ENCODE peak calls at places on chromosomes 2 and 18, in ten cellular contexts. M is endothelial cell of umbilical vein; N is A549; T is adrenal gland; O is lower lobe of right lung; Y is left ventricle myocardium inferior; B is heart left ventricle; J is CD8-positive, alpha-beta T cell; D is body of pancreas; L is Karpas-422. E is an unnamed sample. For H3K9me3, the result is how much of the 10 kb centered on the place peaks cover.

GRCh38 chr2:27347641-27348040 is 8.9 kb downstream of the GTF3C2 start:
- DNase-seq in Y (no peak), O (no peak), L (no peak), M (no peak), T (no peak), J (no peak), N (no peak), B (no peak), D (no peak), E (no peak)

GRCh38 chr2:82524826-82525225 is 1934.3 kb downstream of the SUCLG1 start:
- DNase-seq in J (no peak), D (no peak), N (no peak), T (no peak), L (no peak), Y (no peak), M (no peak), O (no peak), B (no peak), E (no peak)

GRCh38 chr2:66433945-66434678 is 813 bp upstream of the MEIS1 start:
- DNase-seq in J (no peak), O (peak), M (peak), T (peak), Y (peak), D (peak), N (peak), B (peak), L (no peak), E (peak)

GRCh38 chr18:68714356-68714706 is 577 bp downstream of the TMX3 start:
- DNase-seq in N (peak), D (no peak), B (no peak), M (peak), O (peak), J (peak), T (no peak), Y (no peak), L (peak), E (no peak)

GRCh38 chr2:71678874-71679273 is 225.5 kb downstream of the DYSF start:
- DNase-seq in M (no peak), O (no peak), J (no peak), B (no peak), N (no peak), T (no peak), D (peak), L (no peak), Y (no peak), E (no peak)

GRCh38 chr2:104944495-104944894 is 90.6 kb downstream of the POU3F3 start:
- DNase-seq in N (peak), O (no peak), D (no peak), Y (no peak), M (no peak), T (no peak), B (no peak), J (no peak), L (peak), E (no peak)

GRCh38 chr2:111166115-111166514 is 45.4 kb downstream of the BCL2L11 start:
- DNase-seq in T (no peak), B (no peak), D (no peak), Y (no peak), M (no peak), N (no peak), L (no peak), J (no peak), O (no peak), E (no peak)

GRCh38 chr18:3481696-3482210 is 31.8 kb downstream of the TGIF1 start:
- DNase-seq in J (no peak), D (peak), L (peak), N (peak), Y (no peak), B (no peak), M (peak), T (no peak), O (no peak), E (no peak)

GRCh38 chr18:21243041-21243431 is 1.0 kb downstream of the GREB1L start:
- DNase-seq in J (no peak), O (no peak), Y (no peak), B (no peak), L (no peak), N (peak), M (no peak), D (no peak), T (no peak), E (peak)

GRCh38 chr2:1162768-1163584 is 212.3 kb downstream of the SNTG2 start:
- DNase-seq in T (no peak), D (no peak), L (peak), J (peak), Y (peak), N (no peak), O (no peak), M (no peak), B (no peak), E (peak)

GRCh38 chr2:206218792-206219509 is 55.5 kb upstream of the ZDBF2 start:
- DNase-seq in N (no peak), B (no peak), D (no peak), O (no peak), T (no peak), J (no peak), L (no peak), M (no peak), Y (no peak), E (no peak)

GRCh38 chr2:233965032-233965614 is 48.0 kb downstream of the TRPM8 start:
- DNase-seq in O (no peak), N (no peak), L (no peak), M (no peak), D (no peak), Y (no peak), B (no peak), J (no peak), T (no peak), E (no peak)

GRCh38 chr2:120317180-120317533 is 28.8 kb upstream of the INHBB start:
- DNase-seq in D (no peak), M (no peak), B (no peak), J (no peak), N (no peak), O (no peak), L (no peak), Y (no peak), T (no peak), E (no peak)

GRCh38 chr2:148674063-148675020 is 29.8 kb downstream of the EPC2 start:
- DNase-seq in M (peak), N (peak), L (peak), J (no peak), T (no peak), D (no peak), Y (no peak), O (no peak), B (no peak), E (no peak)

GRCh38 chr18:35024196-35024595 is 17.0 kb upstream of the MAPRE2 start:
- DNase-seq in M (no peak), L (no peak), D (no peak), N (no peak), Y (no peak), O (no peak), J (no peak), T (no peak), B (no peak), E (no peak)

GRCh38 chr2:68878753-68879152 is 7.6 kb upstream of the BMP10 start:
- DNase-seq in M (peak), J (no peak), B (no peak), L (no peak), Y (no peak), D (no peak), T (no peak), N (no peak), O (no peak), E (no peak)

GRCh38 chr2:15058015-15058414 is 425.5 kb downstream of the LRATD1 start:
- DNase-seq in N (no peak), M (no peak), B (no peak), L (peak), D (no peak), O (no peak), Y (no peak), T (no peak), J (no peak), E (no peak)

GRCh38 chr2:60556998-60557955 is 3.8 kb upstream of the BCL11A start:
- DNase-seq in M (no peak), J (no peak), O (no peak), Y (no peak), L (peak), T (no peak), N (no peak), B (no peak), D (no peak), E (no peak)

GRCh38 chr18:75025573-75025972 is 183.4 kb downstream of the PTGR3 start:
- DNase-seq in B (no peak), L (no peak), M (no peak), O (no peak), J (no peak), T (no peak), N (no peak), Y (no peak), D (no peak), E (no peak)
- H3K9me3 ChIP-seq in B (under half), L (under half), M (under half), O (under half), J (under half), T (under half), N (under half), Y (under half), D (under half), E (under half)

DNA sequence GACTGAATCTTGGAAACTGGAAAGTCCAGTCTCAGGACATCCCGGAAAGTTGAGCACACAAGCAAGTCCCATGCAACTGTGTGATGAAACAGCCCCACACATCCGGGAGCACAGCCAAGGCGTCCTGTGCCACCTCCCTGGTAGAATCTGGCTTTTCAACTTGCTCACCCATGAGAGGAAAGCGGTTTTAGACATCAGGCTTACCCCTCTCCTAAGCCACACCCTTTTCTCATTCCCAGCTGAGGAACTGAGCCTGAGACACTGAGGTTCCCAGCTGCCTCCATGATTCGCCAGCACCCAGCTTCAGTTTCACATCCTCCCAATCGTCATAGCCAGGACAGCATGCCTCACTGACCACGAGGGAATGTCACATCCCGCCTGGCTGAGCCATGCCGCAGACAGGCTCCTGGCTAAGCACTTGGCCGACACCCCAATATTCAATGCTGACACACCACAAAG is 60.3 kb downstream of the STEAP3 start:
- DNase-seq in T (peak), D (peak), Y (peak), N (no peak), M (no peak), J (no peak), O (peak), B (peak), L (no peak), E (peak)
- H3K4me3 ChIP-seq in T (no peak), D (no peak), Y (no peak), N (no peak), M (no peak), J (no peak), O (no peak), B (no peak), L (no peak), E (no peak)

GRCh38 chr2:99707592-99707991 is 217.8 kb upstream of the REV1 start:
- DNase-seq in L (no peak), M (no peak), N (no peak), B (no peak), O (no peak), J (no peak), T (no peak), D (no peak), Y (no peak), E (no peak)
- H3K27ac ChIP-seq in L (peak), M (no peak), N (no peak), B (peak), O (no peak), J (no peak), T (no peak), D (no peak), Y (peak), E (no peak)

GRCh38 chr18:64276736-64277135 is 127.8 kb upstream of the LINC00305 start:
- DNase-seq in M (peak), T (peak), B (peak), D (no peak), Y (no peak), O (no peak), L (no peak), N (no peak), J (no peak), E (peak)
- H3K9me3 ChIP-seq in M (under half), T (under half), B (under half), D (under half), Y (under half), O (under half), L (under half), N (under half), J (under half), E (under half)

GRCh38 chr2:232522014-232522854 is 2.0 kb downstream of the PRSS56 start:
- DNase-seq in M (peak), J (peak), L (peak), N (peak), Y (peak), O (peak), D (peak), B (peak), T (peak), E (peak)
- H3K4me3 ChIP-seq in M (no peak), J (peak), L (no peak), N (peak), Y (peak), O (peak), D (no peak), B (peak), T (no peak), E (no peak)

GRCh38 chr2:215657844-215658243 is 222.0 kb upstream of the FN1 start:
- DNase-seq in O (no peak), D (no peak), T (no peak), N (no peak), Y (no peak), B (no peak), L (no peak), M (peak), J (no peak), E (no peak)
- H3K27ac ChIP-seq in O (no peak), D (no peak), T (no peak), N (peak), Y (no peak), B (no peak), L (no peak), M (peak), J (no peak), E (no peak)

GRCh38 chr18:14106906-14107305 is 25.3 kb downstream of the ZNF519 start:
- DNase-seq in O (no peak), T (no peak), N (no peak), J (no peak), Y (no peak), D (no peak), M (no peak), B (no peak), L (no peak), E (no peak)

GRCh38 chr18:14100503-14101286 is 31.5 kb downstream of the ZNF519 start:
- DNase-seq in D (no peak), O (no peak), J (no peak), T (no peak), B (no peak), L (no peak), N (no peak), Y (no peak), M (no peak), E (no peak)

DNA sequence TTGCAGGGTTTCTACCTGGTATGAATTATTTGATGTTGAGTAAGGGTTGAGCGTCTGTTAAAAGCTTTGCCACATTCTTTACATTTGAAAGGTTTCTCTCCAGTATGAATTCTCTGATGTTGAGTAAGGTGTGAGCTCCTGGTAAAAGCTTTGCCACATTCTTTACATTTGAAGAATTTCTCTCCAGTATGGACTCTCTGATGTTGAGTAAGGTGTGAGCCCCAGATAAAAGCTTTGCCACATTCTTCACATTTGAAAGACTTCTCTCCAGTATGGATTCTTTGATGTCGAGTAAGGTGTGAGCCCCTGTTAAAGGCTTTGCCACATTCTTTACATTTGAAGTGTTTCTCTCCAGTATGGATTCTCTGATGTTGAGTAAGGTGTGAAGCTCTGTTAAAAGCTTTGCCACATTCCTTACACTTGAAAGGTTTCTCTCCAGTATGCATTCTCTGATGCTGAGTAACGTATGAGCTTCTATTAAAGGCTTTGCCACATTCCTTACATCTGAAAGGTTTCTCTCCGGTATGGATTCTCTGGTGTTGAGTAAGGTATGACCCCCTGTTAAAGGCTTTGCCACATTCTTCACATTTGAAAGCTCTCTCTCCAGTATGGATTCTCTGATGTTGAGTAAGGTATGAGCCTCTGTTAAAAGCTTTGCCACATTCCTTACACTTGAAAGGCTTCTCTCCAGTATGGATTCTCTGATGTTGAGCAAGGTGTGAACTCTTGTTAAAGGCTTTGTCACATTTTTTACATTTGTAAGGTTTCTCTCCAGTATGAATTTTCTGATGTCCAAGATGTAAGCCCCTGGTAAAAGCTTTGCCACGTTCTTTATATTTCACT is 27.1 kb downstream of the ZNF519 start:
- DNase-seq in M (no peak), O (no peak), D (no peak), B (no peak), N (no peak), Y (no peak), L (no peak), J (no peak), T (no peak), E (no peak)
- H3K9me3 ChIP-seq in M (under half), O (under half), D (under half), B (under half), N (under half), Y (half or more), L (half or more), J (under half), T (under half), E (under half)

GRCh38 chr2:237457388-237457941 is 29.6 kb upstream of the MLPH start:
- DNase-seq in Y (no peak), T (no peak), B (no peak), L (no peak), D (no peak), N (no peak), M (no peak), O (no peak), J (no peak), E (no peak)
- H3K4me3 ChIP-seq in Y (no peak), T (no peak), B (no peak), L (no peak), D (no peak), N (no peak), M (no peak), O (no peak), J (no peak), E (no peak)

GRCh38 chr2:212914392-212914791 is 237.0 kb downstream of the IKZF2 start:
- DNase-seq in Y (no peak), T (no peak), B (no peak), N (no peak), D (no peak), J (no peak), M (no peak), O (no peak), L (no peak), E (no peak)

GRCh38 chr2:212915121-212915782 is 236.2 kb downstream of the IKZF2 start:
- DNase-seq in L (no peak), N (no peak), O (no peak), J (no peak), T (no peak), M (no peak), Y (no peak), B (no peak), D (no peak), E (no peak)

GRCh38 chr2:212912445-212913103 is 238.8 kb downstream of the IKZF2 start:
- DNase-seq in L (no peak), J (no peak), M (peak), N (peak), D (no peak), O (no peak), B (no peak), T (no peak), Y (no peak), E (no peak)

GRCh38 chr2:212911011-212911410 is 240.4 kb downstream of the IKZF2 start:
- DNase-seq in T (no peak), M (no peak), L (no peak), N (no peak), B (no peak), D (no peak), J (no peak), Y (no peak), O (no peak), E (no peak)

GRCh38 chr2:212913902-212914301 is 237.5 kb downstream of the IKZF2 start:
- DNase-seq in O (no peak), D (no peak), M (no peak), J (no peak), Y (no peak), T (no peak), B (no peak), L (no peak), N (no peak), E (no peak)
- H3K27ac ChIP-seq in O (no peak), D (no peak), M (no peak), J (no peak), Y (no peak), T (no peak), B (no peak), L (no peak), N (peak), E (no peak)

GRCh38 chr18:12287684-12288405 is 20.2 kb upstream of the TUBB6 start:
- DNase-seq in M (peak), B (peak), J (no peak), L (no peak), T (peak), O (peak), D (peak), Y (peak), N (peak), E (peak)
- H3K9me3 ChIP-seq in M (under half), B (under half), J (under half), L (under half), T (under half), O (under half), D (under half), Y (under half), N (under half), E (under half)